ENCODE peak calls at places on chromosomes 2 and 18, in seven cellular contexts. C, D, W, R, Y, F and N are unnamed samples.
A peak's percentile ranks its signal among the peaks of the same experiment; 100 is the strongest.

GRCh38 chr2:57542081-57542480 is 504.5 kb upstream of the VRK2 start:
- DNase-seq in C (no peak), D (no peak), W (no peak), R (no peak), Y (no peak), F (no peak), N (no peak)

GRCh38 chr18:65751145-65752085 is 603 bp downstream of the CDH7 start:
- DNase-seq in C (no peak), D (no peak), W (no peak), R (no peak), Y (no peak), F (no peak), N (no peak)

GRCh38 chr2:16693854-16694253 is 28.2 kb upstream of the CYRIA start:
- DNase-seq in C (peak; percentile 20), D (no peak), W (no peak), R (no peak), Y (no peak), F (no peak), N (no peak)

GRCh38 chr2:85238607-85239006 is 89.2 kb downstream of the TGOLN2 start:
- DNase-seq in C (no peak), D (no peak), W (no peak), R (no peak), Y (no peak), F (no peak), N (no peak)

GRCh38 chr2:59996830-59997229 is 556.6 kb downstream of the BCL11A start:
- DNase-seq in C (no peak), D (no peak), W (no peak), R (no peak), Y (no peak), F (no peak), N (no peak)

GRCh38 chr2:20567159-20567925 is 83.6 kb downstream of the HS1BP3 start:
- DNase-seq in C (no peak), D (no peak), W (no peak), R (peak; percentile 19), Y (no peak), F (no peak), N (no peak)

GRCh38 chr2:97723156-97724072 is 10.0 kb downstream of the ZAP70 start:
- DNase-seq in C (no peak), D (no peak), W (no peak), R (no peak), Y (no peak), F (no peak), N (no peak)

GRCh38 chr2:204453730-204454167 is 91.5 kb upstream of the PARD3B start:
- DNase-seq in C (no peak), D (no peak), W (peak; percentile 32), R (peak; percentile 19), Y (no peak), F (no peak), N (peak; percentile 62)

GRCh38 chr2:11588228-11589110 is 54.6 kb downstream of the GREB1 start:
- DNase-seq in C (no peak), D (no peak), W (no peak), R (no peak), Y (no peak), F (no peak), N (no peak)

GRCh38 chr18:13217971-13218375 is 587 bp upstream of the LDLRAD4 start:
- DNase-seq in C (no peak), D (no peak), W (no peak), R (peak; percentile 43), Y (no peak), F (no peak), N (no peak)